ENCODE peak calls at places on chromosomes 1 and 21, in four cellular contexts. P, U, T and X are unnamed samples.

GRCh38 chr1:118484893-118485292 is 299.9 kb upstream of the SPAG17 start:
- DNase-seq in P (no peak), U (no peak), T (no peak), X (no peak)

GRCh38 chr1:1211541-1212511 is 2.1 kb downstream of the TNFRSF4 start:
- DNase-seq in P (no peak), U (no peak), T (no peak), X (no peak)

GRCh38 chr1:20362856-20363255 is 72.2 kb downstream of the VWA5B1 start:
- DNase-seq in P (no peak), U (no peak), T (no peak), X (no peak)

GRCh38 chr1:161314201-161314981 is at the start of gene SDHC:
- DNase-seq in P (peak; percentile 87), U (peak; percentile 95), T (no peak), X (peak; percentile 98)

GRCh38 chr1:185856482-185856881 is 122.3 kb downstream of the HMCN1 start:
- DNase-seq in P (no peak), U (no peak), T (no peak), X (no peak)

GRCh38 chr21:45147473-45148315 is 73.3 kb downstream of the ADARB1 start:
- DNase-seq in P (no peak), U (peak; percentile 34), T (no peak), X (no peak)

GRCh38 chr1:17653728-17654351 is 101.3 kb upstream of the ACTL8 start:
- DNase-seq in P (no peak), U (peak; percentile 61), T (no peak), X (peak; percentile 68)

GRCh38 chr1:110243581-110243980 is 33.5 kb downstream of the KCNC4 start:
- DNase-seq in P (no peak), U (no peak), T (no peak), X (no peak)

GRCh38 chr1:43994071-43994470 is 2.7 kb downstream of the CCDC24 start:
- DNase-seq in P (no peak), U (no peak), T (no peak), X (no peak)

GRCh38 chr1:208731976-208732821 is 488.0 kb upstream of the PLXNA2 start:
- DNase-seq in P (no peak), U (no peak), T (peak; percentile 24), X (no peak)

GRCh38 chr1:205665216-205665757 is 15.0 kb downstream of the SLC45A3 start:
- DNase-seq in P (no peak), U (no peak), T (peak; percentile 60), X (no peak)

GRCh38 chr1:152227310-152227928 is 3.4 kb upstream of the HRNR start:
- DNase-seq in P (no peak), U (peak; percentile 4), T (no peak), X (no peak)

GRCh38 chr1:89821322-89822108 is 683 bp downstream of the LRRC8D start:
- DNase-seq in P (peak; percentile 62), U (peak; percentile 81), T (no peak), X (peak; percentile 71)
- TF ChIP-seq FOXM1 in P (no peak), U (no peak), T (no peak), X (peak; percentile 17)

GRCh38 chr1:84899969-84900368 is 7.0 kb upstream of the LPAR3 start:
- DNase-seq in P (no peak), U (no peak), T (no peak), X (no peak)
- TF ChIP-seq BHLHE40 in P (no peak), U (no peak), T (no peak), X (no peak)

GRCh38 chr1:194644528-194644927 is 1458.1 kb upstream of the B3GALT2 start:
- DNase-seq in P (no peak), U (no peak), T (no peak), X (no peak)
- TF ChIP-seq SP1 in P (no peak), U (no peak), T (no peak), X (no peak)

GRCh38 chr1:157352817-157353408 is 199.4 kb downstream of the FCRL5 start:
- DNase-seq in P (no peak), U (no peak), T (no peak), X (no peak)
- TF ChIP-seq FOXM1 in P (no peak), U (no peak), T (no peak), X (no peak)

DNA sequence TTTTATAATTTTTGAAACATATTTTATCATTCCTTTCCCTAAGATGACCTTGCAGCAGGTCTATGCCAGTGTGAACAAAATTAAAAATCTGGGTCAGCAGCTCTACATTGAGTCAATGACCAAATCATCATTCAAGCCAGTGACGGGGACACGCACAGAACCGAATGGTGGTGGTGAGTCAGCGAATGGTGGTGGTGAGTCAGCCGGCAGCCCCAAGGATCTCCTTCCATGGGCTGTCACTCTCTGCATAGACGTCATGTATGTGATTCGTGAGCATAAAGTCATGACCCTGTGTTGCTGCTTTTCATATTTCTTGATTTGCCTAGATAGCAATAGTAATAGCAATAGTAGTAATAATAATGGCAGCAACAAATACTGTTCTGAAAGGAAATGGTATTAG is 26.3 kb downstream of the PER3 start:
- DNase-seq in P (no peak), U (peak; percentile 67), T (no peak), X (no peak)
- TF ChIP-seq BHLHE40 in P (no peak), U (no peak), T (no peak), X (no peak)

DNA sequence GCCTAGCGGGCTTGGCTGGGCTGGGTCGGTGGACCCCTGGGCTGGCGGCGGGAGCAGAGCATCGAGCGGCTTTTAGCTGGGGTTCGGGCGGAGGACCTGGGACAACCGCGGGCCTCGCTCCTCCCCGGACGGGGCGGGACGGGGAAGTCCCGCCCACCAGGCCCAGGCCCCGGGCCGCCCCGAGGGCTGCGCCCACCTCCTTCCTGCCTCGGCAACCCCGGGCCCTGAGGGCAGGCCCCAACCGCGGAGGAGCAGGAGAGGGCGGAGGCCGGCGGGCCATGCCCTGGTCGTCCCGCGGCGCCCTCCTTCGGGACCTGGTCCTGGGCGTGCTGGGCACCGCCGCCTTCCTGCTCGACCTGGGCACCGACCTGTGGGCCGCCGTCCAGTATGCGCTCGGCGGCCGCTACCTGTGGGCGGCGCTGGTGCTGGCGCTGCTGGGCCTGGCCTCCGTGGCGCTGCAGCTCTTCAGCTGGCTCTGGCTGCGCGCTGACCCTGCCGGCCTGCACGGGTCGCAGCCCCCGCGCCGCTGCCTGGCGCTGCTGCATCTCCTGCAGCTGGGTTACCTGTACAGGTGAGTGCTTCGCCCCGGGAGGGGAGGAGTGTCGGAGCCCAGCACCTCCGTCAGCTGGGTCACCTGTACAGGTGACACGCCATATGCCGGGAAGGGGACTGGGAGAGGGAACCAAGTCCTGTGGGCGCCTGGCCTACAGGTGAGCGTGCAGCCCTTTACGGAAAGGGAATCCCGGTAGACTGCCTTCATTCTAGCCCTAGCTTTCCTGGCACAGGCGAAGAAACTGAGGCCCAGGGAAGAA is at the start of gene XKR8:
- DNase-seq in P (peak; percentile 23), U (peak; percentile 64), T (peak; percentile 31), X (peak; percentile 98)
- TF ChIP-seq SP1 in P (no peak), U (no peak), T (peak; percentile 23), X (no peak)